ENCODE peak calls at places on chromosomes 5 and 9, in four cellular contexts. S is cardiac fibroblast, X is iris pigment epithelial cell, M is T1000. E is an unnamed sample.

GRCh38 chr9:94771096-94771495 is 44.6 kb downstream of the AOPEP start:
- DNase-seq in M (no peak), X (no peak), S (no peak), E (no peak)

GRCh38 chr9:132288956-132289355 is 65.8 kb downstream of the SETX start:
- DNase-seq in X (peak), M (no peak), S (peak), E (peak)

GRCh38 chr9:85600675-85601263 is 141.0 kb downstream of the AGTPBP1 start:
- DNase-seq in S (no peak), M (no peak), X (no peak), E (no peak)

GRCh38 chr5:135236951-135237791 is 161.9 kb downstream of the MACROH2A1 start:
- DNase-seq in M (no peak), X (no peak), S (no peak), E (no peak)

GRCh38 chr9:35162605-35163315 is 951 bp downstream of the UNC13B start:
- DNase-seq in X (peak), S (no peak), M (no peak), E (peak)

GRCh38 chr5:170656346-170656745 is 127.2 kb upstream of the GABRP start:
- DNase-seq in M (no peak), S (no peak), X (no peak), E (no peak)

GRCh38 chr5:2529371-2530100 is 221.9 kb downstream of the IRX2 start:
- DNase-seq in S (no peak), X (no peak), M (no peak), E (no peak)

GRCh38 chr5:112848116-112848811 is 12.8 kb upstream of the SRP19 start:
- DNase-seq in M (no peak), S (peak), X (peak), E (peak)

GRCh38 chr5:77693913-77694312 is 55.4 kb upstream of the OTP start:
- DNase-seq in X (no peak), M (no peak), S (no peak), E (no peak)

E was measured in choroid plexus epithelial cell.